ENCODE peak calls at places on chromosomes 5 and 9, in four cellular contexts. P is K562, Q is WTC11, D is GM12878. G is an unnamed sample.

GRCh38 chr9:93059097-93059959 is 827 bp downstream of the SUSD3 start:
- DNase-seq in P (peak; percentile 39), Q (no peak), D (no peak), G (no peak)

GRCh38 chr9:7273575-7273974 is 515.8 kb downstream of the KDM4C start:
- DNase-seq in P (peak; percentile 16), Q (no peak), D (no peak), G (no peak)

GRCh38 chr9:135189497-135189896 is 102.0 kb downstream of the OLFM1 start:
- DNase-seq in P (no peak), Q (no peak), D (no peak), G (no peak)

GRCh38 chr9:129697956-129698757 is 32.7 kb downstream of the PRRX2 start:
- DNase-seq in P (no peak), Q (no peak), D (no peak), G (no peak)

GRCh38 chr5:80820685-80821084 is 139.5 kb upstream of the RASGRF2 start:
- DNase-seq in P (no peak), Q (no peak), D (no peak), G (no peak)

GRCh38 chr5:7876867-7877266 is 7.9 kb downstream of the MTRR start:
- DNase-seq in P (no peak), Q (no peak), D (no peak), G (no peak)

GRCh38 chr5:115543931-115544370 is 624 bp downstream of the FEM1C start:
- DNase-seq in P (peak; percentile 38), Q (peak; percentile 16), D (no peak), G (peak; percentile 29)

GRCh38 chr9:90870646-90871326 is 69.2 kb downstream of the SYK start:
- DNase-seq in P (peak; percentile 54), Q (no peak), D (peak; percentile 17), G (peak; percentile 25)

GRCh38 chr5:172910828-172911627 is 48.2 kb upstream of the RPL26L1 start:
- DNase-seq in P (peak; percentile 22), Q (peak; percentile 31), D (peak; percentile 61), G (peak; percentile 27)

GRCh38 chr9:2261421-2262103 is 246.4 kb downstream of the SMARCA2 start:
- DNase-seq in P (no peak), Q (no peak), D (no peak), G (no peak)

GRCh38 chr5:160960592-160960991 is 108.6 kb upstream of the ATP10B start:
- DNase-seq in P (no peak), Q (no peak), D (no peak), G (no peak)

GRCh38 chr9:105062222-105062850 is 134.4 kb upstream of the ABCA1 start:
- DNase-seq in P (no peak), Q (no peak), D (no peak), G (no peak)

GRCh38 chr9:83991355-83991754 is 10.8 kb downstream of the RMI1 start:
- DNase-seq in P (no peak), Q (no peak), D (no peak), G (no peak)

GRCh38 chr5:146690880-146691355 is 174.9 kb upstream of the GPR151 start:
- DNase-seq in P (no peak), Q (no peak), D (no peak), G (no peak)

GRCh38 chr5:96415897-96416296 is 17.2 kb downstream of the PCSK1 start:
- DNase-seq in P (no peak), Q (no peak), D (no peak), G (no peak)

GRCh38 chr9:37913480-37914153 is 9.7 kb upstream of the SLC25A51 start:
- DNase-seq in P (peak; percentile 91), Q (peak; percentile 92), D (peak; percentile 47), G (peak; percentile 81)

GRCh38 chr5:6785161-6785860 is 72.1 kb downstream of the TENT4A start:
- DNase-seq in P (no peak), Q (no peak), D (no peak), G (no peak)

GRCh38 chr9:77472646-77473045 is 175.5 kb downstream of the GNA14 start:
- DNase-seq in P (no peak), Q (no peak), D (no peak), G (no peak)

GRCh38 chr5:126624534-126624933 is 23.8 kb downstream of the PHAX start:
- DNase-seq in P (peak; percentile 38), Q (no peak), D (no peak), G (peak; percentile 46)

GRCh38 chr9:34437006-34437925 is 21.1 kb downstream of the FAM219A start:
- DNase-seq in P (peak; percentile 76), Q (peak; percentile 71), D (peak; percentile 40), G (peak; percentile 68)

GRCh38 chr5:173689171-173689676 is 72.8 kb upstream of the BOD1 start:
- DNase-seq in P (no peak), Q (no peak), D (no peak), G (peak; percentile 90)

GRCh38 chr5:87154191-87154590 is 113.5 kb upstream of the RASA1 start:
- DNase-seq in P (no peak), Q (no peak), D (no peak), G (no peak)

GRCh38 chr5:110413856-110414255 is 312.6 kb downstream of the TMEM232 start:
- DNase-seq in P (no peak), Q (no peak), D (no peak), G (no peak)

GRCh38 chr5:113123563-113123962 is 147.0 kb downstream of the DCP2 start:
- DNase-seq in P (peak; percentile 18), Q (no peak), D (no peak), G (peak; percentile 13)
- TF ChIP-seq ETV6 in P (no peak), Q (no peak), D (no peak), G (no peak)

DNA sequence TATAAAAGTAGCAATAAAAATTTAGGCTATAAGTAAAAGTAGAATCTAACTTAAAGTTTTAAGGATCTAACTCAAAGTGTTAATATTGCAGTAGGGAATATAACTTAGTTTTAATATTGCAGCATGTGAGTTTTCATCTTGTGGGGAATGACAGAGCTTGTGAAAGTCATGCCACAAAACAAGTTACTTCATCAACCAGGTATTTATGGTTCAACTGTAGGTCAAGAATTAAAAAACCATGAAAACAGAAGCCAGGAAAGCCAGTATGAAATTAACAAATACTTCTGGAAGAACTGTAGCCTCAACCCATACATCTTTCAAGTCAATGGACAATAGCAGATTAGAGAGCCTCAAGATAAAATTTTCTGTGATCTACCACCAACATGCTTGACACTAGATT is 19.0 kb downstream of the HMGCS1 start:
- DNase-seq in P (no peak), Q (no peak), D (no peak), G (no peak)
- TF ChIP-seq ETV6 in P (no peak), Q (no peak), D (no peak), G (no peak)

GRCh38 chr5:56328753-56329560 is 95.8 kb upstream of the ANKRD55 start:
- DNase-seq in P (no peak), Q (no peak), D (peak; percentile 78), G (peak; percentile 83)
- TF ChIP-seq ETV6 in P (no peak), Q (no peak), D (peak; percentile 92), G (no peak)

DNA sequence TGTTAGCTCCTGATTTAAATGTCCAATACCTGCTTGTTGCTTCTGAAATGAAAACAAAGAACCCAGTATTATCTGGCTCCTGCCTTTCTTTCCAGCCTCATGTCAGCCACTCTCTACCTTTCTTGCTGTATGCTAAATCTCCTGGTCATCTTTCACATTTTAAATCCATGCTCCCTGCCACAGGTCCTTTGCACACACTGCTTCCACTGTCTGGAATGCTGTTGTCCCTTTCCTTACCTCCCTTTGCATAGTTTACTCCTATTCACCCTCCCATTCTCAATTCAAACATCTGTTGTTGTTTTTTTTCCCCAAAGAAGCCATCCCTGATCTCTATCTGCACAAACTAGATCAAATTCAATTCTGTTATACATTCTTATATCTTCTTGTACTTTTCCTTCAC is 97.0 kb upstream of the NR4A3 start:
- DNase-seq in P (no peak), Q (no peak), D (no peak), G (no peak)
- TF ChIP-seq ETV6 in P (no peak), Q (no peak), D (no peak), G (no peak)